ENCODE peak calls at places on chromosomes 1 and 21, in five cellular contexts. One of them, this sample, is unnamed.

GRCh38 chr1:185853739-185854138 is 119.5 kb downstream of the HMCN1 start:
- DNase-seq in IMR-90: peak
- DNase-seq in neuronal stem cell: no peak
- DNase-seq in mesenchymal stem cell: peak
- DNase-seq in trophoblast cell: peak
- DNase-seq in this sample: no peak

GRCh38 chr1:108082006-108082405 is 117.0 kb upstream of the VAV3 start:
- DNase-seq in IMR-90: no peak
- DNase-seq in neuronal stem cell: no peak
- DNase-seq in mesenchymal stem cell: no peak
- DNase-seq in trophoblast cell: peak
- DNase-seq in this sample: no peak

GRCh38 chr1:53348491-53349368 is 20.9 kb upstream of the LRP8 start:
- DNase-seq in IMR-90: no peak
- DNase-seq in neuronal stem cell: no peak
- DNase-seq in mesenchymal stem cell: no peak
- DNase-seq in trophoblast cell: no peak
- DNase-seq in this sample: peak

GRCh38 chr1:67836769-67837168 is 3.5 kb upstream of the GNG12 start:
- DNase-seq in IMR-90: no peak
- DNase-seq in neuronal stem cell: no peak
- DNase-seq in mesenchymal stem cell: no peak
- DNase-seq in trophoblast cell: no peak
- DNase-seq in this sample: no peak

GRCh38 chr1:215682232-215682631 is 115.1 kb downstream of the KCTD3 start:
- DNase-seq in IMR-90: peak
- DNase-seq in neuronal stem cell: no peak
- DNase-seq in mesenchymal stem cell: no peak
- DNase-seq in trophoblast cell: no peak
- DNase-seq in this sample: no peak

GRCh38 chr1:212655668-212656440 is 43.8 kb downstream of the BATF3 start:
- DNase-seq in IMR-90: peak
- DNase-seq in neuronal stem cell: no peak
- DNase-seq in mesenchymal stem cell: peak
- DNase-seq in trophoblast cell: peak
- DNase-seq in this sample: peak

GRCh38 chr1:228827026-228827425 is 91.7 kb downstream of the RHOU start:
- DNase-seq in IMR-90: no peak
- DNase-seq in neuronal stem cell: no peak
- DNase-seq in mesenchymal stem cell: no peak
- DNase-seq in trophoblast cell: peak
- DNase-seq in this sample: no peak

GRCh38 chr1:210697185-210697584 is 368.5 kb downstream of the HHAT start:
- DNase-seq in IMR-90: no peak
- DNase-seq in neuronal stem cell: no peak
- DNase-seq in mesenchymal stem cell: no peak
- DNase-seq in trophoblast cell: no peak
- DNase-seq in this sample: no peak

GRCh38 chr1:65278344-65279091 is 30.8 kb upstream of the DNAJC6 start:
- DNase-seq in IMR-90: no peak
- DNase-seq in neuronal stem cell: no peak
- DNase-seq in mesenchymal stem cell: peak
- DNase-seq in trophoblast cell: peak
- DNase-seq in this sample: no peak

GRCh38 chr1:212774584-212774983 is 17.0 kb downstream of the NSL1 start:
- DNase-seq in IMR-90: peak
- DNase-seq in neuronal stem cell: no peak
- DNase-seq in mesenchymal stem cell: peak
- DNase-seq in trophoblast cell: no peak
- DNase-seq in this sample: no peak

GRCh38 chr1:210483821-210484220 is 155.1 kb downstream of the HHAT start:
- DNase-seq in IMR-90: no peak
- DNase-seq in neuronal stem cell: no peak
- DNase-seq in mesenchymal stem cell: no peak
- DNase-seq in trophoblast cell: no peak
- DNase-seq in this sample: no peak

GRCh38 chr1:186210258-186210657 is 164.8 kb downstream of the TPR start:
- DNase-seq in IMR-90: no peak
- DNase-seq in neuronal stem cell: no peak
- DNase-seq in mesenchymal stem cell: no peak
- DNase-seq in trophoblast cell: no peak
- DNase-seq in this sample: no peak

DNA sequence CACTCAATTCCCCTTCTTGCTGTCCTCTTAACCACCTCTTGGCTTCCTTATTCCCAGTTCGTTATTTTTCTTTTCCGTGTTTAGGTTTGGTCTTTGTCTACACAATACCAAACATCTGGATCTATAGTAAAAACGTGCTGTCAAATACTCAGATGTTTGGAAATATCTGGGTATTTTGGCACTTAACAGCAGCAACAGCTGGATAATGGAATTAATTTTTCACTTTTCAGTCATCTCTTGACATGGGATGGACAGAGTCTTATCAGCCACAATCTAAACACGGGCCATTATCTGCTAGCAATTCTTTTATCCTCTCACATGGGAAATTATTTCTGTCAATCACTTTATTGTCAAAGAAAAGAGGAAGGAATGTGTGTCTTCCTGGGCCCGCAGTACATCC is 13.5 kb downstream of the NHLH2 start:
- DNase-seq in IMR-90: no peak
- DNase-seq in neuronal stem cell: no peak
- DNase-seq in mesenchymal stem cell: no peak
- DNase-seq in trophoblast cell: no peak
- DNase-seq in this sample: no peak
- H2AK5ac ChIP-seq in IMR-90: no peak
- H2AK5ac ChIP-seq in neuronal stem cell: no peak
- H2AK5ac ChIP-seq in mesenchymal stem cell: no peak
- H2AK5ac ChIP-seq in trophoblast cell: no peak
- H2AK5ac ChIP-seq in this sample: no peak

GRCh38 chr1:21685944-21686678 is 17.0 kb upstream of the RAP1GAP start:
- DNase-seq in IMR-90: no peak
- DNase-seq in neuronal stem cell: no peak
- DNase-seq in mesenchymal stem cell: no peak
- DNase-seq in trophoblast cell: no peak
- DNase-seq in this sample: no peak

GRCh38 chr1:21691739-21692138 is 22.6 kb upstream of the RAP1GAP start:
- DNase-seq in IMR-90: no peak
- DNase-seq in neuronal stem cell: no peak
- DNase-seq in mesenchymal stem cell: no peak
- DNase-seq in trophoblast cell: peak
- DNase-seq in this sample: no peak

GRCh38 chr1:21681426-21681825 is 12.3 kb upstream of the RAP1GAP start:
- DNase-seq in IMR-90: no peak
- DNase-seq in neuronal stem cell: no peak
- DNase-seq in mesenchymal stem cell: no peak
- DNase-seq in trophoblast cell: no peak
- DNase-seq in this sample: no peak

GRCh38 chr1:21689531-21690165 is 20.5 kb upstream of the RAP1GAP start:
- DNase-seq in IMR-90: no peak
- DNase-seq in neuronal stem cell: no peak
- DNase-seq in mesenchymal stem cell: no peak
- DNase-seq in trophoblast cell: peak
- DNase-seq in this sample: no peak

GRCh38 chr1:21687081-21687529 is 17.9 kb upstream of the RAP1GAP start:
- DNase-seq in IMR-90: no peak
- DNase-seq in neuronal stem cell: no peak
- DNase-seq in mesenchymal stem cell: no peak
- DNase-seq in trophoblast cell: no peak
- DNase-seq in this sample: no peak
- H3K4me2 ChIP-seq in IMR-90: no peak
- H3K4me2 ChIP-seq in neuronal stem cell: no peak
- H3K4me2 ChIP-seq in mesenchymal stem cell: no peak
- H3K4me2 ChIP-seq in trophoblast cell: no peak
- H3K4me2 ChIP-seq in this sample: no peak

GRCh38 chr1:175864625-175865024 is 121.2 kb upstream of the TNR start:
- DNase-seq in IMR-90: no peak
- DNase-seq in neuronal stem cell: no peak
- DNase-seq in mesenchymal stem cell: no peak
- DNase-seq in trophoblast cell: no peak
- DNase-seq in this sample: no peak
- H4K91ac ChIP-seq in IMR-90: no peak
- H4K91ac ChIP-seq in neuronal stem cell: no peak
- H4K91ac ChIP-seq in mesenchymal stem cell: no peak
- H4K91ac ChIP-seq in trophoblast cell: no peak
- H4K91ac ChIP-seq in this sample: peak

GRCh38 chr1:22570140-22570909 is 7.0 kb downstream of the EPHA8 start:
- DNase-seq in IMR-90: no peak
- DNase-seq in neuronal stem cell: no peak
- DNase-seq in mesenchymal stem cell: no peak
- DNase-seq in trophoblast cell: no peak
- DNase-seq in this sample: no peak
- H2AK5ac ChIP-seq in IMR-90: no peak
- H2AK5ac ChIP-seq in neuronal stem cell: peak
- H2AK5ac ChIP-seq in mesenchymal stem cell: no peak
- H2AK5ac ChIP-seq in trophoblast cell: no peak
- H2AK5ac ChIP-seq in this sample: no peak

GRCh38 chr1:10917513-10918454 is 94.7 kb upstream of the TARDBP start:
- DNase-seq in IMR-90: no peak
- DNase-seq in neuronal stem cell: no peak
- DNase-seq in mesenchymal stem cell: no peak
- DNase-seq in trophoblast cell: no peak
- DNase-seq in this sample: no peak
- H3K4me2 ChIP-seq in IMR-90: no peak
- H3K4me2 ChIP-seq in neuronal stem cell: no peak
- H3K4me2 ChIP-seq in mesenchymal stem cell: no peak
- H3K4me2 ChIP-seq in trophoblast cell: no peak
- H3K4me2 ChIP-seq in this sample: no peak

GRCh38 chr1:1781526-1781903 is 3.2 kb upstream of the NADK start:
- DNase-seq in IMR-90: no peak
- DNase-seq in neuronal stem cell: no peak
- DNase-seq in mesenchymal stem cell: no peak
- DNase-seq in trophoblast cell: no peak
- DNase-seq in this sample: peak

GRCh38 chr1:1780598-1781525 is 2.6 kb upstream of the NADK start:
- DNase-seq in IMR-90: no peak
- DNase-seq in neuronal stem cell: no peak
- DNase-seq in mesenchymal stem cell: no peak
- DNase-seq in trophoblast cell: peak
- DNase-seq in this sample: no peak

GRCh38 chr1:1783320-1783719 is 5.0 kb upstream of the NADK start:
- DNase-seq in IMR-90: no peak
- DNase-seq in neuronal stem cell: no peak
- DNase-seq in mesenchymal stem cell: no peak
- DNase-seq in trophoblast cell: no peak
- DNase-seq in this sample: peak

GRCh38 chr1:1784933-1785332 is 6.7 kb upstream of the NADK start:
- DNase-seq in IMR-90: no peak
- DNase-seq in neuronal stem cell: no peak
- DNase-seq in mesenchymal stem cell: no peak
- DNase-seq in trophoblast cell: no peak
- DNase-seq in this sample: no peak

GRCh38 chr1:1782399-1783221 is 4.3 kb upstream of the NADK start:
- DNase-seq in IMR-90: peak
- DNase-seq in neuronal stem cell: no peak
- DNase-seq in mesenchymal stem cell: peak
- DNase-seq in trophoblast cell: peak
- DNase-seq in this sample: peak
- H4K91ac ChIP-seq in IMR-90: no peak
- H4K91ac ChIP-seq in neuronal stem cell: no peak
- H4K91ac ChIP-seq in mesenchymal stem cell: peak
- H4K91ac ChIP-seq in trophoblast cell: no peak
- H4K91ac ChIP-seq in this sample: no peak

GRCh38 chr21:45347712-45348477 is 57.1 kb upstream of the COL18A1 start:
- DNase-seq in IMR-90: no peak
- DNase-seq in neuronal stem cell: no peak
- DNase-seq in mesenchymal stem cell: no peak
- DNase-seq in trophoblast cell: no peak
- DNase-seq in this sample: no peak
- H2AK5ac ChIP-seq in IMR-90: no peak
- H2AK5ac ChIP-seq in neuronal stem cell: peak
- H2AK5ac ChIP-seq in mesenchymal stem cell: peak
- H2AK5ac ChIP-seq in trophoblast cell: peak
- H2AK5ac ChIP-seq in this sample: no peak

DNA sequence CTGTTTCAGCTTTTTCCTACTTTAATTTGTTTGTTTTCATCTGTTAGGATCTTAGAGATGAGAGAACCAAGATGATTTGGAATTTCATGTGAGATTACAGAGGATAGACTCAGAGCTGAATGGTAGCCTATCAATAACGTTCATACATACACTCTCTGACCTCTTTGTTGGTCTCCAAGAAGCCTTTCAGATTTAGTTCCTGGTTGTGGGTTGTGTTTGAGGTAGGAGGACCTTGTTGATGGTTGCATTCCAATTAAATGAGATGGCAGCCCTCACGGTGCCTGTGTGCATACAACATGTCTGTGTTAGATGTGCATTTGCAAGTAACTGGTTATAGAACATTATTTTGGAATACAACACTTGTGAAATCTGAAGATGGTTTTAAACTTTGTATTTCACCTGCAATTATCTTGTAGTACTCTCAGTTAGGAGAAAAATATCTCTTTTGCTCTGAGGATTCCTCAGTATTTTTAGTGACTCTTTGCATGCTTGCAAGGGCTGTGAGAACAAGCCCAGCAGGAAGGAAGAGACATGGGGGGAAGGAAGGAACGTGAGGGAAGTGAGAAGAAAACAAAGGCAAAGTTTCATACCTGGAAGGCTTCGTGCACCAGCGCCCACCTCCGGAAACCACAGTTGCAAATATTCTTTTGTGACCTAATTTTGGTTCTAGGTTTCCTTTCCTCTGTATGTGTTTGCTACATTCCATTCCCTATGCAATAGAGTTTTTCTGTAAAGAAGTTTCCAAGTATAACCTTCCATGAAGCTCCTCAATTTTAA is 291.8 kb downstream of the DISC1 start:
- DNase-seq in IMR-90: peak
- DNase-seq in neuronal stem cell: no peak
- DNase-seq in mesenchymal stem cell: peak
- DNase-seq in trophoblast cell: no peak
- DNase-seq in this sample: no peak
- H3K4me2 ChIP-seq in IMR-90: peak
- H3K4me2 ChIP-seq in neuronal stem cell: no peak
- H3K4me2 ChIP-seq in mesenchymal stem cell: no peak
- H3K4me2 ChIP-seq in trophoblast cell: no peak
- H3K4me2 ChIP-seq in this sample: no peak